ENCODE peak calls at places on chromosomes 3 and 15, in nine cellular contexts. O is tibial nerve; I is heart right ventricle; N is tibial artery; C is dorsolateral prefrontal cortex; Y is fibroblast of lung; T is OCI-LY7; V is cardiac muscle cell; U is effector memory CD4-positive, alpha-beta T cell. M is an unnamed sample.

GRCh38 chr3:16455001-16455400 is 58.5 kb downstream of the RFTN1 start:
- DNase-seq in U (no peak), C (no peak), Y (peak; percentile 43), N (no peak), V (no peak), O (peak; percentile 42), I (no peak), T (no peak), M (no peak)

GRCh38 chr15:42128476-42128875 is 28.0 kb downstream of the PLA2G4F start:
- DNase-seq in U (no peak), V (no peak), T (no peak), C (no peak), Y (no peak), O (no peak), I (no peak), N (no peak), M (no peak)

GRCh38 chr15:25710184-25710583 is 152.9 kb downstream of the ATP10A start:
- DNase-seq in Y (no peak), N (peak; percentile 73), U (no peak), O (peak; percentile 20), C (no peak), I (peak; percentile 61), T (peak; percentile 63), V (peak; percentile 24), M (no peak)

GRCh38 chr3:50406487-50406886 is 47.2 kb upstream of the TMEM115 start:
- DNase-seq in V (no peak), N (no peak), T (no peak), O (no peak), Y (no peak), U (no peak), I (no peak), C (no peak), M (no peak)

GRCh38 chr15:92693922-92694331 is 38.4 kb upstream of the FAM174B start:
- DNase-seq in I (no peak), O (no peak), V (peak; percentile 51), C (no peak), T (peak; percentile 21), U (no peak), N (no peak), Y (peak; percentile 23), M (no peak)

GRCh38 chr3:111928613-111929012 is 50.2 kb upstream of the ABHD10 start:
- DNase-seq in T (no peak), O (no peak), I (no peak), Y (no peak), N (no peak), C (no peak), V (no peak), U (no peak), M (no peak)

GRCh38 chr3:127028766-127029520 is 46.0 kb downstream of the PLXNA1 start:
- DNase-seq in O (no peak), U (no peak), T (no peak), N (no peak), V (no peak), I (no peak), C (no peak), Y (no peak), M (no peak)

GRCh38 chr15:68401496-68402431 is 30.2 kb downstream of the ITGA11 start:
- DNase-seq in T (no peak), O (no peak), Y (no peak), N (peak; percentile 17), C (no peak), I (no peak), U (no peak), V (no peak), M (no peak)

GRCh38 chr3:124722589-124722988 is 7.7 kb upstream of the UMPS start:
- DNase-seq in O (no peak), V (no peak), N (no peak), T (no peak), C (no peak), U (no peak), I (no peak), Y (no peak), M (no peak)

GRCh38 chr3:172709776-172710708 is 825 bp downstream of the NCEH1 start:
- DNase-seq in V (peak; percentile 52), C (peak; percentile 25), N (peak; percentile 78), O (peak; percentile 17), T (peak; percentile 22), I (peak; percentile 39), U (no peak), Y (peak; percentile 46), M (no peak)

GRCh38 chr15:83208357-83208661 is 686 bp upstream of the HDGFL3 start:
- DNase-seq in C (no peak), V (peak; percentile 30), O (no peak), N (no peak), T (no peak), I (no peak), U (no peak), Y (peak; percentile 29), M (no peak)

GRCh38 chr15:83206387-83206970 is 1.1 kb downstream of the HDGFL3 start:
- DNase-seq in Y (peak; percentile 19), I (no peak), U (no peak), T (peak; percentile 13), O (peak; percentile 6), C (no peak), N (no peak), V (no peak), M (no peak)

GRCh38 chr15:83206971-83207621 is 527 bp downstream of the HDGFL3 start:
- DNase-seq in U (no peak), Y (peak; percentile 32), T (peak; percentile 49), C (peak; percentile 17), V (peak; percentile 48), O (peak; percentile 31), N (peak; percentile 72), I (peak; percentile 51), M (no peak)

GRCh38 chr15:83209333-83209732 is 1.7 kb upstream of the HDGFL3 start:
- DNase-seq in T (no peak), Y (no peak), U (no peak), C (no peak), V (no peak), O (no peak), I (no peak), N (no peak), M (no peak)

DNA sequence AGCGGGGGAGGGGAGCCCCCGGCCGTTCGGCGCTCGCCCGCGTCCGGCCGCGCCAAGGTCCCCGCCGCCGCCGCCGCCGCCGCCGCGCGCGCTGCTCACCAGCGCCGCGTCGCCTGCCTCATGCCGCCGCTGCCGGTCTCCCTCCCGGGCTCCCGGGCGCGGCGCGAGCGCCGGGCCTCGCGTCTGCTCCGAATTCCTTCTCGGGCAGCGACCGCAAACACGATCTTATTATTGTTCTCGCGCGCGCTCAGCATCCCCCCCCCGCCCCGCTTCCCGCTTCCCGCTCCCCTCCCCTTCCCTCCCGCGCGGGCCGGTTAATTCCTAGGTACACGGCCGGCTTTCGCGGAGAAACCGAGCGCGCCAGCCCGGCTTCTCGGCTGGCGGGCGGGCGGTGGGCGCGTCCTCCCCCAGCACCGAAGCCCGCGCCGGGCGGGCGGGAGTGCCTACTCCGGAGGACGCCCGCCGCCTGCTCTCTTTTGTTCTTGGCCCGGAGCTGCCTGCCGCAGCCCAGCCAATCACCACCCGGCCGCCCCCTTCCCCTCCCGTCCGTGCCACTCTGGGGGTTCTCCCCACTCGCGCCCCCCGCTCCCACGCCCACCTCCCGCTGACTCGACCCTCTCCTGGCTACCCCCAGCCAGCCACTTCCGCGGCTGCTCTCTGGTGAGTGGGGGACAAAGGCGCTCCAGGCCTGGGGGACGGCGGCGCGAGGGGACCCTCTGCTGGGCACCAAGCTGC is at the start of gene HDGFL3:
- DNase-seq in V (peak; percentile 72), C (peak; percentile 74), Y (peak; percentile 65), N (peak; percentile 82), T (peak; percentile 72), U (no peak), O (peak; percentile 47), I (peak; percentile 62), M (no peak)
- H3K27ac ChIP-seq in V (peak within 1 kb of the TSS; percentile 89), C (peak within 1 kb of the TSS; percentile 90), Y (peak within 1 kb of the TSS; percentile 87), N (peak within 1 kb of the TSS; percentile 91), T (peak within 1 kb of the TSS; percentile 47), U (no peak within 1 kb of the TSS), O (peak within 1 kb of the TSS; percentile 87), I (peak within 1 kb of the TSS; percentile 92), M (peak within 1 kb of the TSS; percentile 45)

GRCh38 chr15:52111517-52112202 is 915 bp downstream of the BCL2L10 start:
- DNase-seq in N (no peak), I (no peak), Y (no peak), C (no peak), V (no peak), O (no peak), U (no peak), T (no peak), M (no peak)
- H3K27ac ChIP-seq in N (no peak overlapping the region), I (no peak overlapping the region), Y (no peak overlapping the region), C (no peak overlapping the region), V (no peak overlapping the region), O (no peak overlapping the region), U (no peak overlapping the region), T (no peak overlapping the region), M (no peak overlapping the region)

DNA sequence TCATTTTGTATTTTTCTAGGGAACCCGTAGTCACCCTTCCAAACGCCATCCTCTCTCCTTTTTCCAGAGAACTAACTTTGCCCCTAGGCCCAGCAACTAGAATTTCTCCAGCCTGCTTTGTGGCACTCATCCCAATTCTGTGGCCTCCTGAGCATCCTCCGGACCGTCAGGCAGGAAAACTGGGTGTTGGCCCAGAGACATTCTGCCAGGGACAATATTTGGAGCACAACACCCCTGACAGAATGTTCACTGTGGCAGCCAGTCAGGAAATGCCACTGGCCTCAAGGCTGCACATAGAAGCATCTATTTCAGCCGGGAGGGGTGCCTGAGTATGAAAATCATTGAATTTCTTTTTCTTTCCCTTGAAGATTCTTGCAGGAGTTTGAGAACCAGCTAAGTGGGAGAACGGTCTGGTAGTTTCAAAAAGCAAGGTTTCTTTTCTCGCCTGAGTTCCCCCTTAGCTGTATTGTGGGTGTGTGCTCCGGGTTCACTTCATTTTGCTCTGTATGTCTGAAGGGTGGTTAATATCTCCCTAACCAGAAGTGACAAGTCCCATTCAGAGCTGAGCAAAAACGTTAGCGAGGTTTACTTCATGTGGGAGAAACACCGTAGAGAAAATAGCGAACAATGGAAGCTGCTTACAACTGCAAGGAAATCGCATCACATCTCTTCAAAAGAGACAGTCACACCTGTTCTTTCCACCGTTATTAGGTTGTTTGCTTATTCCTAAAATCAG is 108.1 kb upstream of the TPM1 start:
- DNase-seq in T (no peak), Y (no peak), U (no peak), I (no peak), C (no peak), N (peak; percentile 84), V (no peak), O (no peak), M (no peak)
- H3K27ac ChIP-seq in T (no peak overlapping the region), Y (no peak overlapping the region), U (no peak overlapping the region), I (no peak overlapping the region), C (no peak overlapping the region), N (peak overlapping the region; percentile 80), V (no peak overlapping the region), O (no peak overlapping the region), M (no peak overlapping the region)

DNA sequence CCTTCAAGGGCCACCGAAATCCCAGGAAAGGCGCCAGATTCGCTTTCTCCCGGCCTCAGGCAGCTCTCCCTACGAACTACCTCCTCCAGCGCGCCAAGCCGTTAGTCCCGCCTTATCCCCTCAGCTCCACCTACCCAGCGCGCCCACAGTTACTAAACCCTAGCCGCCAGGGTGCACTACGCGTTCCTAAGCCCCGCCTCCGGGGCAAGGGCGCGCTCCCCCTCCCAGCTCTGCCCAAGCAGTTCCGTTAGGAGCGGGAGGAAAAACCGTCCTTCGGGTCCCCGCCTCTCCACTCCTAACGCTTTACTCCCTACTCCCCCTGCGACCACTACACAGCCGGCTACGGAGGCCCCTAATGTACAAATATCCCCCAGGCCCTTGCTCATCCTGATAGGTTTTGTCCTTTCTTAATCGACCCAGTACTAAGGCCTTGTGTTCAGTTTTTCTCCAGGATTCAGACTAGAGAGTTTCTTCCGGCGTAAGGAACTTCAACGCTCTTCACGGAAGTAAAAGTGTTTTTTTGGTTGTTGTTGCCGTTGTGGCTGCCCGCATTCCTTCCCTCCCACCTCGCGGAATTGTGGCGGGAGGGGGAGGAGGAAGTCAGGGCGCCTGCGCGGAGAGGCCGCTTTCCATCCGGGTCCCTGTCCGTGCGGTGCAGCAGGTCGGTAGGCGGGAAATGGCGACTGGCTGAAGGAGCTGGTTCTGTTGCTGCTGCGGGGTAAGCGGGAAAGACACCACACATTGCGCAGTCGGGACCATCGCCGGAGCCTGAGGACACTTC is at the start of gene CTDSPL2:
- DNase-seq in N (peak; percentile 99), O (peak; percentile 92), C (peak; percentile 96), T (peak; percentile 96), I (peak; percentile 97), U (peak; percentile 90), Y (peak; percentile 99), V (peak; percentile 100), M (peak; percentile 82)
- H3K27ac ChIP-seq in N (peak within 1 kb of the TSS; percentile 83), O (peak within 1 kb of the TSS; percentile 95), C (peak within 1 kb of the TSS; percentile 99), T (peak within 1 kb of the TSS; percentile 93), I (peak within 1 kb of the TSS; percentile 87), U (peak within 1 kb of the TSS; percentile 98), Y (peak within 1 kb of the TSS; percentile 96), V (peak within 1 kb of the TSS; percentile 99), M (peak within 1 kb of the TSS; percentile 91)

M was measured in keratinocyte.